ENCODE peak calls at places on chromosomes 3 and 15, in nine cellular contexts. Q is heart left ventricle; V is Right ventricle myocardium superior; F is NCI-H2081; K is kidney glomerular epithelial cell; A is NCI-H1092 treated with DMSO at 0.1 percent for 48 hours; D is AG08396; S is stimulated activated CD4-positive, alpha-beta T cell treated with anti-CD3 and anti-CD28 coated beads, Interleukin-15, amount 100 ng/mL, for 1 hour; I is naive B cell. H is an unnamed sample.

GRCh38 chr15:62962101-62962995 is 80.2 kb upstream of the TPM1 start:
- DNase-seq in Q (no peak), V (no peak), F (no peak), K (no peak), A (no peak), D (no peak), S (no peak), I (no peak), H (no peak)

GRCh38 chr3:128619146-128619890 is 31.3 kb downstream of the RPN1 start:
- DNase-seq in Q (no peak), V (no peak), F (no peak), K (peak), A (no peak), D (peak), S (no peak), I (no peak), H (no peak)

GRCh38 chr15:80618666-80619481 is 76.2 kb upstream of the ABHD17C start:
- DNase-seq in Q (no peak), V (no peak), F (no peak), K (no peak), A (no peak), D (no peak), S (no peak), I (no peak), H (no peak)

GRCh38 chr3:41716391-41716910 is 245.5 kb downstream of the ULK4 start:
- DNase-seq in Q (no peak), V (no peak), F (peak), K (no peak), A (peak), D (no peak), S (no peak), I (no peak), H (no peak)

GRCh38 chr3:27311400-27311799 is 57.8 kb downstream of the NEK10 start:
- DNase-seq in Q (no peak), V (no peak), F (no peak), K (peak), A (no peak), D (peak), S (no peak), I (no peak), H (no peak)

GRCh38 chr15:42053914-42054313 is 33.1 kb upstream of the PLA2G4E start:
- DNase-seq in Q (no peak), V (peak), F (no peak), K (no peak), A (no peak), D (no peak), S (no peak), I (no peak), H (no peak)

GRCh38 chr3:157738441-157738840 is 235.2 kb upstream of the VEPH1 start:
- DNase-seq in Q (no peak), V (no peak), F (no peak), K (no peak), A (no peak), D (no peak), S (no peak), I (no peak), H (no peak)

GRCh38 chr3:166187237-166187636 is 350.0 kb upstream of the BCHE start:
- DNase-seq in Q (no peak), V (no peak), F (no peak), K (no peak), A (no peak), D (no peak), S (no peak), I (no peak), H (no peak)

GRCh38 chr3:59545369-59545768 is 495.5 kb upstream of the CFAP20DC start:
- DNase-seq in Q (no peak), V (no peak), F (peak), K (no peak), A (no peak), D (no peak), S (no peak), I (no peak), H (no peak)

GRCh38 chr3:58537412-58538301 is 667 bp upstream of the ACOX2 start:
- DNase-seq in Q (no peak), V (no peak), F (no peak), K (no peak), A (no peak), D (no peak), S (no peak), I (no peak), H (no peak)

GRCh38 chr3:159762238-159762637 is 226.4 kb upstream of the IL12A start:
- DNase-seq in Q (no peak), V (no peak), F (no peak), K (no peak), A (no peak), D (no peak), S (no peak), I (no peak), H (no peak)

GRCh38 chr15:90087454-90088154 is 14.7 kb downstream of the IDH2 start:
- DNase-seq in Q (no peak), V (peak), F (peak), K (no peak), A (no peak), D (peak), S (no peak), I (no peak), H (no peak)

GRCh38 chr3:10150987-10151386 is 9.4 kb downstream of the VHL start:
- DNase-seq in Q (no peak), V (no peak), F (no peak), K (no peak), A (no peak), D (no peak), S (no peak), I (no peak), H (no peak)

GRCh38 chr3:184361532-184361931 is at the start of the genes CLCN2 and POLR2H:
- DNase-seq in Q (peak), V (peak), F (peak), K (peak), A (peak), D (peak), S (peak), I (peak), H (no peak)

GRCh38 chr3:99697250-99697649 is 58.9 kb downstream of the COL8A1 start:
- DNase-seq in Q (no peak), V (no peak), F (no peak), K (no peak), A (no peak), D (no peak), S (no peak), I (no peak), H (no peak)

GRCh38 chr3:184636774-184637316 is 75.0 kb downstream of the MAGEF1 start:
- DNase-seq in Q (no peak), V (no peak), F (peak), K (peak), A (no peak), D (peak), S (no peak), I (no peak), H (no peak)

GRCh38 chr3:114706591-114707224 is 412.9 kb downstream of the TIGIT start:
- DNase-seq in Q (no peak), V (no peak), F (no peak), K (peak), A (no peak), D (peak), S (no peak), I (no peak), H (no peak)

GRCh38 chr3:30294241-30294667 is 312.1 kb upstream of the TGFBR2 start:
- DNase-seq in Q (no peak), V (no peak), F (no peak), K (no peak), A (no peak), D (peak), S (no peak), I (no peak), H (no peak)

GRCh38 chr3:134496481-134497071 is 10.7 kb downstream of the CEP63 start:
- DNase-seq in Q (peak), V (no peak), F (no peak), K (no peak), A (no peak), D (no peak), S (no peak), I (no peak), H (no peak)

GRCh38 chr3:22360977-22361376 is 610.0 kb upstream of the ZNF385D start:
- DNase-seq in Q (no peak), V (no peak), F (no peak), K (no peak), A (no peak), D (no peak), S (no peak), I (no peak), H (no peak)

GRCh38 chr3:10983219-10983916 is 9.2 kb upstream of the SLC6A1 start:
- DNase-seq in Q (no peak), V (no peak), F (peak), K (peak), A (peak), D (peak), S (no peak), I (no peak), H (no peak)

GRCh38 chr3:141362736-141363135 is 5.6 kb upstream of the ZBTB38 start:
- DNase-seq in Q (no peak), V (no peak), F (no peak), K (no peak), A (no peak), D (no peak), S (no peak), I (no peak), H (no peak)

GRCh38 chr15:43529141-43529540 is 11.7 kb downstream of the MAP1A start:
- DNase-seq in Q (no peak), V (no peak), F (no peak), K (no peak), A (no peak), D (no peak), S (no peak), I (no peak), H (no peak)

GRCh38 chr15:53197426-53197839 is 407.3 kb upstream of the ONECUT1 start:
- DNase-seq in Q (peak), V (peak), F (peak), K (peak), A (peak), D (peak), S (no peak), I (peak), H (no peak)

GRCh38 chr15:96296264-96296663 is 34.2 kb upstream of the NR2F2 start:
- DNase-seq in Q (no peak), V (no peak), F (no peak), K (no peak), A (no peak), D (no peak), S (no peak), I (no peak), H (no peak)

GRCh38 chr3:133747907-133748639 is 1.9 kb downstream of the TF start:
- DNase-seq in Q (no peak), V (no peak), F (no peak), K (no peak), A (no peak), D (no peak), S (no peak), I (no peak), H (no peak)

GRCh38 chr15:82539690-82540054 is 585 bp downstream of the RPS17 start:
- DNase-seq in Q (no peak), V (peak), F (no peak), K (no peak), A (no peak), D (no peak), S (no peak), I (no peak), H (no peak)

GRCh38 chr15:32855942-32856341 is 138.1 kb downstream of the GREM1 start:
- DNase-seq in Q (no peak), V (no peak), F (no peak), K (peak), A (no peak), D (peak), S (no peak), I (no peak), H (no peak)

GRCh38 chr3:123156276-123156995 is 45.3 kb upstream of the SEC22A start:
- DNase-seq in Q (no peak), V (no peak), F (no peak), K (no peak), A (no peak), D (no peak), S (no peak), I (no peak), H (no peak)

GRCh38 chr3:195086341-195086740 is 184.6 kb downstream of the XXYLT1 start:
- DNase-seq in Q (no peak), V (no peak), F (no peak), K (no peak), A (no peak), D (no peak), S (no peak), I (no peak), H (no peak)

GRCh38 chr3:88596451-88596850 is 446.7 kb downstream of the C3orf38 start:
- DNase-seq in Q (no peak), V (no peak), F (no peak), K (no peak), A (no peak), D (no peak), S (no peak), I (no peak), H (no peak)

GRCh38 chr3:34132069-34132677 is 333.7 kb downstream of the PDCD6IP start:
- DNase-seq in Q (no peak), V (peak), F (no peak), K (no peak), A (no peak), D (no peak), S (no peak), I (no peak), H (no peak)

GRCh38 chr15:29788433-29789034 is 33.7 kb downstream of the TJP1 start:
- DNase-seq in Q (no peak), V (no peak), F (no peak), K (no peak), A (no peak), D (no peak), S (no peak), I (no peak), H (no peak)

GRCh38 chr3:167814441-167814951 is 79.0 kb downstream of the SERPINI1 start:
- DNase-seq in Q (peak), V (no peak), F (peak), K (no peak), A (peak), D (peak), S (no peak), I (no peak), H (no peak)

H was measured in esophagus squamous epithelium.